ENCODE peak calls at places on chromosomes 11 and 22, in five cellular contexts. Y is IMR-90, A is H1, K is mesenchymal stem cell, M is H9. C is an unnamed sample.
A peak's percentile ranks its signal among the peaks of the same experiment; 100 is the strongest.

GRCh38 chr22:20251491-20251890 is 16.6 kb downstream of the RTN4R start:
- DNase-seq in Y (no peak), A (no peak), K (no peak), M (no peak), C (no peak)

GRCh38 chr22:30869996-30870395 is 98.6 kb downstream of the MORC2 start:
- DNase-seq in Y (no peak), A (no peak), K (no peak), M (no peak), C (no peak)

GRCh38 chr11:1152316-1153104 is 5.2 kb upstream of the MUC5AC start:
- DNase-seq in Y (peak; percentile 78), A (no peak), K (peak; percentile 38), M (peak; percentile 28), C (no peak)

GRCh38 chr11:61071880-61072279 is 30.4 kb upstream of the CD5 start:
- DNase-seq in Y (no peak), A (no peak), K (no peak), M (no peak), C (no peak)

GRCh38 chr11:68372114-68372513 is 59.7 kb downstream of the LRP5 start:
- DNase-seq in Y (no peak), A (no peak), K (no peak), M (no peak), C (no peak)

GRCh38 chr22:37985050-37985585 is 763 bp upstream of the SOX10 start:
- DNase-seq in Y (no peak), A (no peak), K (no peak), M (no peak), C (no peak)

GRCh38 chr11:127506647-127507046 is 506.1 kb upstream of the KIRREL3 start:
- DNase-seq in Y (no peak), A (no peak), K (no peak), M (no peak), C (no peak)

GRCh38 chr22:30260682-30261081 is 6.0 kb downstream of the OSM start:
- DNase-seq in Y (no peak), A (no peak), K (no peak), M (no peak), C (no peak)

GRCh38 chr11:88535266-88535665 is 197.7 kb upstream of the CTSC start:
- DNase-seq in Y (peak; percentile 42), A (no peak), K (peak; percentile 30), M (no peak), C (no peak)

GRCh38 chr22:19066531-19067271 is 55.5 kb downstream of the DGCR2 start:
- DNase-seq in Y (peak; percentile 83), A (no peak), K (peak; percentile 68), M (no peak), C (no peak)

GRCh38 chr22:45997077-45997774 is 20.3 kb upstream of the WNT7B start:
- DNase-seq in Y (peak; percentile 95), A (no peak), K (peak; percentile 97), M (peak; percentile 63), C (no peak)

GRCh38 chr22:36977401-36977861 is 41.8 kb downstream of the TST start:
- DNase-seq in Y (peak; percentile 9), A (peak; percentile 90), K (peak; percentile 52), M (peak; percentile 93), C (peak; percentile 40)

GRCh38 chr22:30732426-30732825 is 37.8 kb downstream of the OSBP2 start:
- DNase-seq in Y (no peak), A (no peak), K (no peak), M (peak; percentile 34), C (no peak)

GRCh38 chr22:39348909-39349505 is 784 bp upstream of the SYNGR1 start:
- DNase-seq in Y (no peak), A (no peak), K (no peak), M (no peak), C (no peak)

GRCh38 chr22:26429458-26430238 is 588 bp downstream of the ASPHD2 start:
- DNase-seq in Y (no peak), A (no peak), K (no peak), M (no peak), C (no peak)

GRCh38 chr22:29224121-29224858 is 18.6 kb downstream of the EMID1 start:
- DNase-seq in Y (no peak), A (no peak), K (no peak), M (no peak), C (no peak)

GRCh38 chr11:3001496-3001895 is 9.4 kb upstream of the NAP1L4 start:
- DNase-seq in Y (no peak), A (no peak), K (no peak), M (no peak), C (no peak)

GRCh38 chr22:22127100-22127499 is 117.5 kb upstream of the VPREB1 start:
- DNase-seq in Y (no peak), A (no peak), K (no peak), M (no peak), C (no peak)

GRCh38 chr11:118607401-118608267 is at the start of gene PHLDB1:
- DNase-seq in Y (peak; percentile 67), A (peak; percentile 77), K (peak; percentile 83), M (peak; percentile 64), C (no peak)

GRCh38 chr22:48345631-48346030 is 1482.0 kb downstream of the BRD1 start:
- DNase-seq in Y (no peak), A (no peak), K (no peak), M (no peak), C (no peak)

GRCh38 chr11:24635588-24636290 is 138.9 kb downstream of the LUZP2 start:
- DNase-seq in Y (peak; percentile 44), A (no peak), K (peak; percentile 6), M (no peak), C (no peak)

GRCh38 chr11:9716275-9717039 is 52.6 kb downstream of the SWAP70 start:
- DNase-seq in Y (peak; percentile 83), A (no peak), K (peak; percentile 60), M (no peak), C (no peak)

GRCh38 chr22:21020802-21021429 is 6.0 kb downstream of the P2RX6 start:
- DNase-seq in Y (no peak), A (peak; percentile 73), K (peak; percentile 10), M (peak; percentile 74), C (no peak)

DNA sequence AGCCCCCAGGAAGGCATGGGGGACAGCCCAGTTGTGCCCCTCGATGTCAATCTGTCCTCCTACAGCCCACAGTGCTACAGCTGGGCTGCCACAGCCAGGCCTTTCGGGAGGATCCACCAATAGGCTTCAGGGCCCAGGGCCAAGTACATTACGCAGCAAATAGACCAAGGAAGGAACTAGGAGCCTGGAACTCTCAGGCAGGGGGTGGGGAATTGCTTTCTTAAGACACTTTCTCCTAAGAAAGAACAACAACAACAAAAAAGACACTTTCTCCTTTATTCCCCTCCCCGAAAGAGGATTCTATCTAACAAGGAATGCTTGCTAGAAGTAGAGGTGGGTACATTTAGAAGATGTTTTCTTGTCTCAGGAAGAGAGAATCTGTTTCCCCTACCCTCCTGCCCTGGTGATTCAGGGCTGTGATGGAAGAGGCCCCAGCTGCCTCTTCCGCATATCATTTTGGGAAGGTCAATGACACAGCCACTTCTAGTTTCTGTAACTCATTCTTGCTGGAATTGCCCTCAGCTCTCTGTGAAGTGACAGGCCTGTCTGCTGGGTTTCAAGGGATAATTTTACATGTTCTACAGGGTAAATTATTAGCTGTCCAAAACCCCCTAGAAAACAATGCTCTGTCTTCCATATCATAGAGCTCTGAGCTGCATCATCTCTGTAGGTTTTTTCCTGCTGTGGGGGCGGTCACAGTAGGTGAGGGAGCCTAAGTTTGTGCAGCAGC is 6.0 kb upstream of the MALAT1 start:
- DNase-seq in Y (peak; percentile 89), A (no peak), K (peak; percentile 95), M (no peak), C (no peak)
- H2BK15ac ChIP-seq in Y (peak overlapping the region; percentile 95), A (peak overlapping the region; percentile 35), K (peak overlapping the region; percentile 95), M (no peak overlapping the region), C (no peak overlapping the region)

GRCh38 chr11:91851908-91852307 is 372.7 kb upstream of the FAT3 start:
- DNase-seq in Y (no peak), A (no peak), K (no peak), M (no peak), C (no peak)

GRCh38 chr11:91846002-91846401 is 378.6 kb upstream of the FAT3 start:
- DNase-seq in Y (no peak), A (no peak), K (no peak), M (no peak), C (no peak)

GRCh38 chr11:91850533-91851305 is 373.9 kb upstream of the FAT3 start:
- DNase-seq in Y (no peak), A (no peak), K (no peak), M (no peak), C (peak; percentile 18)

GRCh38 chr11:91846664-91847063 is 378.0 kb upstream of the FAT3 start:
- DNase-seq in Y (no peak), A (no peak), K (no peak), M (no peak), C (no peak)
- H4K91ac ChIP-seq in Y (no peak overlapping the region), A (no peak overlapping the region), K (no peak overlapping the region), M (no peak overlapping the region), C (no peak overlapping the region)

DNA sequence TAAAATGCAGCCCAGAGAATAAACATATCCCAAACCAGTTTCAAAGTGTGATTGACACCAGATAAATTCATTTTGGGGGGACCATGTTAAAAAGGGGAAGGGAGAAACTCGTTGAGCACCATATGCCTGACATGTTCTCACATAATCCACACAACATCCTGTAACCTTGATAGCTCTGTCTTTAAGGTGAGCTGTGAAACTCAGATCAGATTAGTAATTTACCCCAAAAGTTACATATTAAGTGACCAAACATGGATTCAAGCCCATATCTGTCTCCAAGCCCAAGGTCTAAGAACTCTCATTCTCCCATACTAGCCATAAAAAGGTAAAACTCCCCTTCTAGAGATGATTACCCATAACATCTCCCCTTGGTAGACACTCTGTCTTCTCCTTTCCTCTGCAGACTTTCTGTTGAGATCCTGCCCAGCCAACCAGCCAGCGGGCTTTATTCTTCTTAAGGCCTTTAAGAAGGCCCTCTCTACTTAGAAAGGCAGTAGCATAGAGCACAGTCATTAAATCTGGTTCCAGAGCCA is 150.7 kb downstream of the CCDC34 start:
- DNase-seq in Y (no peak), A (peak; percentile 19), K (no peak), M (no peak), C (no peak)
- H2BK15ac ChIP-seq in Y (peak overlapping the region; percentile 43), A (no peak overlapping the region), K (no peak overlapping the region), M (no peak overlapping the region), C (no peak overlapping the region)

GRCh38 chr11:122666743-122667142 is 11.2 kb downstream of the UBASH3B start:
- DNase-seq in Y (no peak), A (no peak), K (peak; percentile 34), M (no peak), C (no peak)

GRCh38 chr11:122665882-122666281 is 10.4 kb downstream of the UBASH3B start:
- DNase-seq in Y (peak; percentile 33), A (no peak), K (peak; percentile 81), M (no peak), C (no peak)

GRCh38 chr11:122670131-122670530 is 14.6 kb downstream of the UBASH3B start:
- DNase-seq in Y (no peak), A (no peak), K (no peak), M (no peak), C (no peak)

GRCh38 chr11:122671270-122671906 is 15.9 kb downstream of the UBASH3B start:
- DNase-seq in Y (peak; percentile 94), A (no peak), K (peak; percentile 97), M (no peak), C (no peak)

GRCh38 chr11:122668562-122669090 is 13.1 kb downstream of the UBASH3B start:
- DNase-seq in Y (peak; percentile 98), A (no peak), K (peak; percentile 96), M (no peak), C (no peak)
- H4K91ac ChIP-seq in Y (peak overlapping the region; percentile 81), A (no peak overlapping the region), K (peak overlapping the region; percentile 60), M (no peak overlapping the region), C (no peak overlapping the region)

GRCh38 chr11:15258433-15259350 is 144.0 kb downstream of the INSC start:
- DNase-seq in Y (peak; percentile 34), A (no peak), K (peak; percentile 54), M (no peak), C (no peak)
- H2BK15ac ChIP-seq in Y (no peak overlapping the region), A (no peak overlapping the region), K (no peak overlapping the region), M (no peak overlapping the region), C (no peak overlapping the region)

GRCh38 chr11:16397355-16397754 is 41.0 kb upstream of the SOX6 start:
- DNase-seq in Y (no peak), A (no peak), K (no peak), M (no peak), C (no peak)
- H4K91ac ChIP-seq in Y (no peak overlapping the region), A (no peak overlapping the region), K (no peak overlapping the region), M (no peak overlapping the region), C (no peak overlapping the region)

C was measured in neuronal stem cell.